ENCODE peak calls at places on chromosomes 6 and 20, in ten cellular contexts. U is psoas muscle; B is stomach; Z is CD8-positive, alpha-beta T cell; G is ovary; Q is thyroid gland; J is right lobe of liver; H is left ventricle myocardium inferior; O is H1; M is OCI-LY7. S is an unnamed sample. For H3K4me1, the result is how much of the 10 kb centered on the place peaks cover.

GRCh38 chr6:130223508-130223907 is 757 bp upstream of the SAMD3 start:
- DNase-seq in Z (peak), U (no peak), O (no peak), M (peak), H (no peak), G (no peak), Q (no peak), J (no peak), B (no peak), S (peak)

GRCh38 chr6:5994999-5995698 is 11.6 kb downstream of the NRN1 start:
- DNase-seq in U (no peak), J (no peak), Z (no peak), M (no peak), G (no peak), H (no peak), Q (no peak), O (peak), B (no peak), S (no peak)

GRCh38 chr20:34705383-34706021 is 1.4 kb downstream of the TP53INP2 start:
- DNase-seq in J (no peak), G (peak), U (no peak), M (no peak), B (peak), O (no peak), Z (no peak), H (peak), Q (peak), S (peak)

GRCh38 chr20:3423126-3423525 is 15.7 kb upstream of the DNAAF9 start:
- DNase-seq in H (no peak), Q (no peak), U (no peak), O (no peak), M (no peak), G (no peak), Z (no peak), B (no peak), J (no peak), S (no peak)

GRCh38 chr20:23452776-23453175 is at the start of gene CST11:
- DNase-seq in G (no peak), U (no peak), Z (no peak), Q (no peak), H (no peak), O (no peak), M (no peak), B (no peak), J (no peak), S (no peak)

GRCh38 chr6:164827537-164827936 is 481.9 kb downstream of the C6orf118 start:
- DNase-seq in Q (no peak), M (no peak), O (no peak), G (no peak), J (no peak), Z (no peak), H (no peak), B (no peak), U (no peak), S (no peak)

GRCh38 chr6:4265740-4266139 is 130.4 kb upstream of the ECI2 start:
- DNase-seq in O (no peak), Q (no peak), M (no peak), U (no peak), J (no peak), G (no peak), Z (no peak), B (no peak), H (no peak), S (no peak)

GRCh38 chr6:26521485-26522391 is 16.4 kb upstream of the HMGN4 start:
- DNase-seq in M (peak), H (peak), J (peak), Z (peak), G (peak), B (peak), Q (peak), O (peak), U (peak), S (peak)

GRCh38 chr20:11376998-11377397 is 540.7 kb upstream of the BTBD3 start:
- DNase-seq in M (no peak), B (no peak), Q (no peak), O (no peak), H (no peak), G (no peak), Z (no peak), J (no peak), U (no peak), S (no peak)

GRCh38 chr6:30325150-30325872 is 1.4 kb upstream of the TRIM39 start:
- DNase-seq in Z (peak), M (peak), Q (no peak), U (peak), O (no peak), G (no peak), H (peak), B (peak), J (no peak), S (peak)

GRCh38 chr6:39365281-39366074 is 43.0 kb upstream of the KCNK16 start:
- DNase-seq in Q (no peak), Z (no peak), G (no peak), U (no peak), O (no peak), H (no peak), M (no peak), J (peak), B (no peak), S (no peak)

GRCh38 chr6:29561091-29561490 is 1.6 kb upstream of the UBD start:
- DNase-seq in M (no peak), B (no peak), G (no peak), O (no peak), Z (no peak), H (no peak), Q (no peak), J (no peak), U (no peak), S (no peak)

GRCh38 chr20:53569606-53570307 is 23.9 kb downstream of the ZNF217 start:
- DNase-seq in B (peak), Z (no peak), Q (no peak), G (no peak), O (no peak), M (no peak), J (peak), H (no peak), U (no peak), S (no peak)

GRCh38 chr6:109455502-109456282 is at the start of gene MICAL1:
- DNase-seq in M (peak), G (peak), O (peak), J (no peak), U (peak), B (peak), H (peak), Z (peak), Q (peak), S (peak)

GRCh38 chr20:4435671-4436070 is 286.0 kb upstream of the PRND start:
- DNase-seq in M (no peak), G (no peak), H (no peak), J (no peak), O (peak), B (no peak), U (no peak), Q (no peak), Z (no peak), S (no peak)

GRCh38 chr20:36252511-36252910 is 16.2 kb downstream of the AAR2 start:
- DNase-seq in O (no peak), G (no peak), U (no peak), Q (no peak), J (no peak), Z (no peak), B (no peak), H (no peak), M (no peak), S (no peak)

GRCh38 chr6:159090530-159091306 is 45.9 kb upstream of the TAGAP start:
- DNase-seq in J (no peak), B (peak), Z (no peak), M (no peak), U (no peak), H (no peak), Q (peak), O (peak), G (no peak), S (no peak)

GRCh38 chr20:25220810-25221591 is 25.5 kb downstream of the ENTPD6 start:
- DNase-seq in H (peak), Q (peak), J (peak), G (no peak), M (no peak), O (no peak), U (no peak), B (peak), Z (no peak), S (peak)

GRCh38 chr6:43475506-43475905 is 1.9 kb upstream of the TJAP1 start:
- DNase-seq in M (no peak), U (no peak), J (no peak), Q (no peak), G (no peak), B (no peak), Z (no peak), H (no peak), O (no peak), S (no peak)

GRCh38 chr20:50338479-50339195 is 148.0 kb downstream of the CEBPB start:
- DNase-seq in B (no peak), H (no peak), J (no peak), Z (peak), G (no peak), M (no peak), Q (no peak), O (no peak), U (no peak), S (no peak)

GRCh38 chr6:143498428-143498827 is 13.1 kb downstream of the FUCA2 start:
- DNase-seq in G (no peak), M (no peak), B (no peak), H (no peak), U (no peak), O (no peak), J (no peak), Z (no peak), Q (no peak), S (no peak)

GRCh38 chr6:129980821-129981220 is 37.6 kb upstream of the L3MBTL3 start:
- DNase-seq in M (no peak), U (no peak), Z (no peak), J (no peak), Q (no peak), O (no peak), B (no peak), G (no peak), H (no peak), S (no peak)

GRCh38 chr20:865379-865778 is 31.9 kb downstream of the FAM110A start:
- DNase-seq in B (no peak), O (no peak), G (no peak), J (no peak), H (no peak), Q (no peak), U (no peak), M (no peak), Z (no peak), S (no peak)

GRCh38 chr6:143232849-143233248 is 172.2 kb downstream of the AIG1 start:
- DNase-seq in O (peak), Q (peak), G (no peak), H (no peak), J (no peak), M (peak), Z (peak), B (peak), U (peak), S (peak)

GRCh38 chr20:63267681-63268080 is 4.9 kb upstream of the ARFGAP1 start:
- DNase-seq in G (no peak), Z (no peak), Q (no peak), J (no peak), M (no peak), B (no peak), O (no peak), U (no peak), H (no peak), S (no peak)

GRCh38 chr6:112933947-112934346 is 586.8 kb downstream of the RFPL4B start:
- DNase-seq in M (no peak), U (no peak), Q (no peak), H (no peak), J (no peak), G (no peak), Z (no peak), O (no peak), B (no peak), S (no peak)

GRCh38 chr20:53827996-53828672 is 234.5 kb upstream of the ZNF217 start:
- DNase-seq in G (peak), U (no peak), O (no peak), H (no peak), Q (no peak), J (peak), B (no peak), Z (no peak), M (no peak), S (no peak)

GRCh38 chr20:3659492-3660261 is 3.5 kb downstream of the GFRA4 start:
- DNase-seq in M (no peak), J (peak), U (no peak), B (no peak), Q (no peak), G (no peak), H (no peak), Z (no peak), O (no peak), S (no peak)

GRCh38 chr6:27205375-27206278 is 41.9 kb upstream of the PRSS16 start:
- DNase-seq in G (no peak), J (no peak), B (no peak), Q (no peak), H (no peak), Z (no peak), U (no peak), M (no peak), O (no peak), S (no peak)

GRCh38 chr20:58223358-58223941 is 5.0 kb downstream of the ANKRD60 start:
- DNase-seq in J (no peak), U (no peak), H (no peak), M (no peak), G (no peak), Z (no peak), Q (no peak), O (no peak), B (no peak), S (no peak)

GRCh38 chr6:167851349-167851952 is 24.7 kb downstream of the AFDN start:
- DNase-seq in M (no peak), O (no peak), J (no peak), G (no peak), U (no peak), Q (no peak), Z (no peak), B (no peak), H (no peak), S (no peak)

GRCh38 chr20:49889943-49890650 is 25.2 kb downstream of the SPATA2 start:
- DNase-seq in B (peak), Q (peak), U (no peak), G (no peak), M (no peak), J (no peak), Z (no peak), O (peak), H (no peak), S (no peak)

GRCh38 chr6:24064106-24064505 is 61.9 kb upstream of the NRSN1 start:
- DNase-seq in H (no peak), M (no peak), Z (no peak), J (no peak), Q (peak), B (no peak), O (no peak), G (no peak), U (no peak), S (peak)
- TF ChIP-seq CTCF in H (peak), M (peak), Z (no peak), J (peak), Q (peak), B (no peak), O (peak), G (no peak), U (peak), S (peak)

GRCh38 chr6:106253194-106253593 is 72.4 kb downstream of the ATG5 start:
- DNase-seq in B (no peak), M (no peak), U (no peak), Q (no peak), Z (no peak), H (no peak), G (no peak), J (no peak), O (no peak), S (no peak)
- H3K4me1 ChIP-seq in B (under half), M (under half), U (under half), Q (under half), Z (under half), H (under half), G (under half), J (under half), O (under half), S (under half)

DNA sequence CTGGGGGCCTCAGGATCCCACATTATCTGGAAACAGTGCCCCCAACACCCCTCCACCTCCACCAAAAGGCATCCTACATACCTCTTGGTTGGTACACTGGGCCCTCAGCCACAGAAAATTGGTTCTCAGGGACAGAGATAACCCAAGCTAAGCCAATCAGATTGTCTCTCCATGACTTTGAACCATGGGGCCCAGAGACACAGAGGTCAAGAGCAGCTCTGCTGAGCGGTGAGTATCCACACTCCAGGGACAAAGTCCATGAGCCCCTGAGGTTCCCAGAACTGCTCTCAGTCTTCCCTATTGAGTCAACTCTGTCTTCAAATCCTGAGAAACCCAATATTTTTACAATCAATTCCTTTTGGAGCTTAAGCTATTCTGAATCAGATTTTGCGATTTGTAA is 35.3 kb downstream of the COL11A2 start:
- DNase-seq in H (no peak), O (no peak), M (no peak), G (no peak), B (no peak), Z (no peak), Q (no peak), J (no peak), U (no peak), S (no peak)
- TF ChIP-seq CTCF in H (no peak), O (no peak), M (no peak), G (no peak), B (no peak), Z (no peak), Q (no peak), J (no peak), U (no peak), S (no peak)

DNA sequence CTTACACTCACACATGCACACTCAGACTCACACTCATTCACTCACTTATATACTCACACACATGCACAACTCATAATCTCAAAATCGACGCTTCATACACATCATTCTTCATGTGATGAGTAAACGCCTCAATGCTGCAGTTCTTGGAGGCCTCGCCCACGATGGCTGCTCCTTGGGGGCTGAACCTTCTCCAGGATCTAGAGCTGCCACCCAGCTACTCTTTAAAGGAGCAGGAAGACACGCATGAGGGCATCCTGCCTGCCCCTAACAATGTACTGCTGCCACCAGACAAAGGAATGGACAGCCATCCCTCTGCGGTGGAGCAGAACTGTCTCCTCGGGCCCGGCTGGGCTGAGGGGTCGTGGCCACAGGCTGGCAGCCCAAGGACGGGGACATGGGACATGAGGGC is 35.4 kb downstream of the SUN5 start:
- DNase-seq in J (peak), B (no peak), Q (no peak), U (no peak), Z (peak), H (no peak), M (no peak), G (no peak), O (no peak), S (no peak)
- H3K4me1 ChIP-seq in J (under half), B (under half), Q (under half), U (under half), Z (half or more), H (under half), M (under half), G (under half), O (under half), S (under half)

GRCh38 chr6:110649704-110650103 is 165.6 kb downstream of the CDK19 start:
- DNase-seq in B (no peak), Q (no peak), J (no peak), H (no peak), M (no peak), O (no peak), Z (no peak), U (no peak), G (no peak), S (no peak)

GRCh38 chr6:110646419-110646698 is 168.9 kb downstream of the CDK19 start:
- DNase-seq in U (no peak), Q (no peak), M (no peak), G (no peak), Z (no peak), J (no peak), B (no peak), H (no peak), O (no peak), S (no peak)

GRCh38 chr6:110650755-110651154 is 164.5 kb downstream of the CDK19 start:
- DNase-seq in O (no peak), Z (no peak), H (no peak), Q (no peak), B (no peak), J (no peak), G (no peak), M (no peak), U (no peak), S (no peak)

GRCh38 chr6:110645685-110646418 is 169.4 kb downstream of the CDK19 start:
- DNase-seq in Z (no peak), B (no peak), Q (no peak), G (no peak), M (no peak), O (no peak), J (no peak), U (no peak), H (no peak), S (no peak)

DNA sequence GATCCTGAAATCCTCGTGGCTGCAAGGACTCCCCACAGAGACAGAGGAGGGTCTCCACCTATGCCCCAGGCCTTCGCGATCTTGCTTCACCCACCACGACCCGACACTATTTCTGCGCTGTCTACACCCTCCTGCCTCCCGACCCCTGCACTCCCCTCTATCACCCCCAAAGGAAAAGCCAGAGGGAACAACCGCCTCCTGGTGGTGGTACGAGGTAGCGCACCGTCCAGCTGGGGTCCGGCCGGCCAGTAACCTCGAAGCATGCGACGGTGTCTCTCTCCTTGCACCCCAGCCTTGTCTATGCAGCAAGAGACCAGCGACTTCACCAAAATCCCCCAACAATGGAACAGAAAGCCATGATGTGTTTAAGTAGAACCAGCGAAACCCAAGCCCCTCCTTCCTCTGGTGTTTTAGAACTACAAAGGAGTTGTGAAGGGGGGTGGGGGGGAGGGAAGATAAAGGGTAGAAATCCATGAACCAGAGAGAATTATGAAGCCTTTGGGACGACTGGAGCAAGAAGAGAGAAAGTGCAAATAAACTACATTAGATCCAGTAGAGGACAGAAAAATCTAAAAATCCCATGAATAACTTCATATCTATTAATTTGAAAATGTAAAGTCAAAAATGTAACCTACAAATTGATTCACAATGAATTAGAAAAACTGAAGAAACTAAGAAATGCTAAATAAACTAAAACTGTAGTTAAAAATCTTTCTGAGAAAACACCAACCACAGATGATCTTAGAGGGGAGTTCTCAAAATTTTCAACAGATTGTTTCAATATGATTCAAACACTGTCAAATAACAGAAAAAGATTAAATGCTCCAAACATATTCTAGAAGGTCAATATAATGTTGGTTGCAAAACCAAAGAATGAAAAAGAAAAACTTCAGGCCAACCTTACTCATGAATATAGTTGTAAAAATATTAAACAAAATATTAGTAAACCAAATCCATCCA is 168.0 kb downstream of the CDK19 start:
- DNase-seq in B (no peak), Q (no peak), Z (no peak), M (no peak), G (no peak), J (no peak), U (no peak), O (peak), H (no peak), S (no peak)
- TF ChIP-seq CTCF in B (no peak), Q (no peak), Z (no peak), M (peak), G (no peak), J (no peak), U (no peak), O (peak), H (peak), S (peak)

GRCh38 chr20:8150591-8150990 is 18.5 kb downstream of the PLCB1 start:
- DNase-seq in O (no peak), Z (no peak), U (no peak), G (no peak), B (no peak), H (no peak), Q (no peak), M (no peak), J (no peak), S (no peak)
- H3K4me1 ChIP-seq in O (under half), Z (under half), U (under half), G (under half), B (half or more), H (half or more), Q (under half), M (under half), J (under half), S (under half)

GRCh38 chr6:71138416-71138815 is 150.2 kb upstream of the OGFRL1 start:
- DNase-seq in M (no peak), H (no peak), G (no peak), O (no peak), U (no peak), B (no peak), Z (no peak), J (no peak), Q (no peak), S (no peak)
- TF ChIP-seq CTCF in M (no peak), H (no peak), G (no peak), O (no peak), U (no peak), B (no peak), Z (no peak), J (no peak), Q (no peak), S (no peak)